ENCODE peak calls at places on chromosomes 4 and X, in seven cellular contexts. T is NCI-H774, A is mammary epithelial cell, O is RWPE1, R is NCI-H82, E is PC-9, S is left ventricle myocardium superior. G is an unnamed sample.

GRCh38 chrX:153775631-153776595 is 4.9 kb upstream of the SRPK3 start:
- DNase-seq in T (no peak), A (no peak), O (no peak), R (no peak), E (no peak), S (peak; percentile 9), G (no peak)

GRCh38 chr4:181193162-181193930 is 1049.9 kb upstream of the TENM3 start:
- DNase-seq in T (no peak), A (no peak), O (no peak), R (no peak), E (no peak), S (no peak), G (no peak)

GRCh38 chrX:42119076-42119475 is 195.7 kb upstream of the CASK start:
- DNase-seq in T (no peak), A (peak; percentile 96), O (peak; percentile 49), R (peak; percentile 14), E (peak; percentile 3), S (no peak), G (peak; percentile 21)

GRCh38 chrX:129665916-129666644 is 11.3 kb upstream of the APLN start:
- DNase-seq in T (no peak), A (peak; percentile 60), O (peak; percentile 72), R (no peak), E (peak; percentile 69), S (no peak), G (no peak)

GRCh38 chrX:81280148-81280547 is 78.2 kb downstream of the SH3BGRL start:
- DNase-seq in T (no peak), A (no peak), O (no peak), R (peak; percentile 0), E (no peak), S (no peak), G (no peak)

GRCh38 chr4:54513231-54513630 is 144.5 kb upstream of the KIT start:
- DNase-seq in T (no peak), A (peak; percentile 84), O (peak; percentile 66), R (no peak), E (no peak), S (peak; percentile 38), G (no peak)

GRCh38 chr4:15729910-15730533 is 27.2 kb downstream of the BST1 start:
- DNase-seq in T (peak; percentile 34), A (peak; percentile 33), O (peak; percentile 33), R (peak; percentile 69), E (peak; percentile 8), S (no peak), G (no peak)

GRCh38 chr4:1979477-1980196 is 29.1 kb downstream of the NELFA start:
- DNase-seq in T (no peak), A (no peak), O (no peak), R (no peak), E (no peak), S (no peak), G (no peak)

GRCh38 chr4:168522371-168522770 is 25.5 kb downstream of the PALLD start:
- DNase-seq in T (no peak), A (no peak), O (no peak), R (no peak), E (no peak), S (no peak), G (no peak)

GRCh38 chr4:69617083-69617694 is 22.3 kb downstream of the UGT2A2 start:
- DNase-seq in T (peak; percentile 40), A (peak; percentile 27), O (peak; percentile 38), R (peak; percentile 54), E (no peak), S (no peak), G (peak; percentile 31)

GRCh38 chr4:147927377-147928137 is 195.7 kb downstream of the ARHGAP10 start:
- DNase-seq in T (no peak), A (no peak), O (no peak), R (no peak), E (no peak), S (peak; percentile 53), G (no peak)

GRCh38 chr4:24736066-24736465 is 59.3 kb upstream of the SOD3 start:
- DNase-seq in T (no peak), A (peak; percentile 20), O (no peak), R (peak; percentile 79), E (no peak), S (no peak), G (no peak)